ENCODE peak calls at places on chromosomes 5 and 9, in six cellular contexts. P is adipocyte; M is CD4-positive, CD25-positive, alpha-beta regulatory T cell; J is aorta; U is mammary epithelial cell; X is SK-N-MC. A is an unnamed sample.

GRCh38 chr5:142432961-142433360 is 108.1 kb upstream of the SPRY4 start:
- DNase-seq in P (no peak), X (no peak), J (no peak), M (no peak), U (peak; percentile 42), A (no peak)

GRCh38 chr9:137972355-137972987 is 94.9 kb downstream of the CACNA1B start:
- DNase-seq in X (no peak), P (no peak), U (no peak), M (no peak), J (no peak), A (no peak)

GRCh38 chr9:74073897-74074296 is 423.2 kb upstream of the RORB start:
- DNase-seq in X (no peak), J (peak; percentile 32), U (no peak), M (no peak), P (no peak), A (no peak)

GRCh38 chr5:80738466-80738865 is 83.7 kb upstream of the DHFR start:
- DNase-seq in P (no peak), X (no peak), U (no peak), J (no peak), M (no peak), A (no peak)

GRCh38 chr5:143707797-143708196 is 104.2 kb upstream of the HMHB1 start:
- DNase-seq in U (no peak), X (no peak), J (no peak), P (peak; percentile 69), M (no peak), A (peak; percentile 21)

GRCh38 chr5:146507428-146507827 is 8.6 kb downstream of the GPR151 start:
- DNase-seq in X (no peak), U (no peak), P (no peak), M (no peak), J (no peak), A (no peak)

GRCh38 chr5:65651144-65651543 is 26.3 kb downstream of the SHLD3 start:
- DNase-seq in U (no peak), X (no peak), P (no peak), J (no peak), M (no peak), A (no peak)

GRCh38 chr5:3428355-3428754 is 167.3 kb upstream of the IRX1 start:
- DNase-seq in X (no peak), U (no peak), M (no peak), J (no peak), P (no peak), A (no peak)

GRCh38 chr5:6495433-6496206 is 47.0 kb downstream of the UBE2QL1 start:
- DNase-seq in P (no peak), M (no peak), J (no peak), X (no peak), U (no peak), A (no peak)

GRCh38 chr9:136700959-136701664 is 11.3 kb upstream of the DIPK1B start:
- DNase-seq in P (no peak), U (no peak), X (no peak), M (no peak), J (no peak), A (no peak)

GRCh38 chr5:124844371-124844770 is 97.9 kb upstream of the ZNF608 start:
- DNase-seq in X (no peak), U (no peak), J (no peak), M (no peak), P (no peak), A (no peak)

GRCh38 chr5:72654231-72654630 is 147.0 kb upstream of the ZNF366 start:
- DNase-seq in M (no peak), P (no peak), X (no peak), J (no peak), U (no peak), A (no peak)

GRCh38 chr5:61866930-61867329 is 439.1 kb upstream of the KIF2A start:
- DNase-seq in U (peak; percentile 95), J (no peak), P (peak; percentile 1), M (no peak), X (no peak), A (peak; percentile 50)

GRCh38 chr9:4796530-4796929 is 3.8 kb downstream of the RCL1 start:
- DNase-seq in X (no peak), M (no peak), U (no peak), P (no peak), J (no peak), A (no peak)

GRCh38 chr5:103510851-103511553 is 51.6 kb downstream of the NUDT12 start:
- DNase-seq in P (peak; percentile 66), U (no peak), X (no peak), M (no peak), J (no peak), A (no peak)

GRCh38 chr5:132245593-132245992 is 11.9 kb upstream of the PDLIM4 start:
- DNase-seq in X (no peak), J (no peak), U (no peak), P (no peak), M (no peak), A (no peak)

GRCh38 chr5:15206133-15206532 is 293.8 kb upstream of the FBXL7 start:
- DNase-seq in U (no peak), P (no peak), M (no peak), J (no peak), X (no peak), A (no peak)

GRCh38 chr5:179079165-179079987 is 19.2 kb downstream of the ZNF354C start:
- DNase-seq in X (no peak), M (no peak), P (no peak), U (peak; percentile 0), J (no peak), A (no peak)

GRCh38 chr5:179080724-179081123 is 20.6 kb downstream of the ZNF354C start:
- DNase-seq in J (no peak), U (no peak), P (no peak), M (no peak), X (no peak), A (no peak)
- H3K9me3 ChIP-seq in J (peaks cover 36% of the 10 kb centered on the region), U (peaks cover 68% of the 10 kb centered on the region), P (peaks cover 100% of the 10 kb centered on the region), M (peaks cover 99% of the 10 kb centered on the region), X (peaks cover 32% of the 10 kb centered on the region), A (peaks cover 93% of the 10 kb centered on the region)

DNA sequence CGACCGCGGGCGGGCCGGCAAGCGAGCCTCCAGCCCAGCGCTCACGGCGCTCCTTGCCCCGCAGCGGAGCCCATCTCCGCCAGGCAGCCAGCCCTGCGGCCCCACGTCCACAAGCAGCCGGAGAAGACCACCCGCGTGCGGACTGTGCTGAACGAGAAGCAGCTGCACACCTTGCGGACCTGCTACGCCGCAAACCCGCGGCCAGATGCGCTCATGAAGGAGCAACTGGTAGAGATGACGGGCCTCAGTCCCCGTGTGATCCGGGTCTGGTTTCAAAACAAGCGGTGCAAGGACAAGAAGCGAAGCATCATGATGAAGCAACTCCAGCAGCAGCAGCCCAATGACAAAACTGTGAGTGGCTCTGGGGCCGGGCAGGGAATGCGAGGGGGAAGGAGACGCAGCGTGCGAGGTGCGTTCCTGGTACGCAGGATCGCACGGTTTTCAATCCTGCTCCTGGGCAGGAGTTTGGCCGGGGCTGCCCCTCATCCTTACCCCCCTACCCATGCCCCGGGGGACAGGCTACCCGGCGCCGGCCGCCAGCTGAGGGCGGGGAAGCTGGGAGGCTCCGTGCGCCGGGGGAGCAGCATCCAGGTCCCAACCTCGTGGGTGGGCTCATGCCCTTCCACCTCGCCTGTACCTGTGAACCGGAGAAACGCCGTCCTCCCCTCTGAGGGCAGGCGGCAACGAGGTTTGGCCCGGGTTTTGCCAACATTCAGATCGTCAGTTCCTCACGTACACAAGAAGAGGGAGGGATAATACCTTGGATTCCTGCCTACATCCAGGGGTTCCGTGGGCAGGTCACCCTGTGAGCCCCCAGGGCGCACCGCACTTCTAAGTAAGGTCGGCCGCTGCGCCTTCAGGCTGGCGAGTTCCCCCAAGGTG is 6.6 kb downstream of the ISL1 start:
- DNase-seq in U (no peak), J (no peak), M (no peak), P (peak; percentile 24), X (no peak), A (no peak)
- H3K9me3 ChIP-seq in U (no peaks in the 10 kb centered on the region), J (peaks cover 3% of the 10 kb centered on the region), M (peaks cover 3% of the 10 kb centered on the region), P (no peaks in the 10 kb centered on the region), X (no peaks in the 10 kb centered on the region), A (no peaks in the 10 kb centered on the region)

GRCh38 chr9:25814023-25814422 is 135.8 kb upstream of the TUSC1 start:
- DNase-seq in X (no peak), J (no peak), P (no peak), U (no peak), M (no peak), A (no peak)

GRCh38 chr9:25808554-25808953 is 130.3 kb upstream of the TUSC1 start:
- DNase-seq in M (no peak), X (no peak), P (no peak), J (no peak), U (no peak), A (no peak)
- H3K9me3 ChIP-seq in M (no peaks in the 10 kb centered on the region), X (no peaks in the 10 kb centered on the region), P (no peaks in the 10 kb centered on the region), J (no peaks in the 10 kb centered on the region), U (peaks cover 2% of the 10 kb centered on the region), A (no peaks in the 10 kb centered on the region)

GRCh38 chr5:141362719-141363118 is 1.2 kb upstream of the PCDHGA5 start:
- DNase-seq in J (no peak), X (no peak), U (no peak), M (no peak), P (no peak), A (no peak)

GRCh38 chr5:141356133-141356532 is 1.3 kb downstream of the PCDHGA4 start:
- DNase-seq in X (no peak), P (no peak), M (no peak), J (no peak), U (no peak), A (no peak)

GRCh38 chr5:141356950-141357349 is 2.1 kb downstream of the PCDHGA4 start:
- DNase-seq in J (no peak), X (no peak), M (no peak), P (no peak), U (no peak), A (no peak)

GRCh38 chr5:141360685-141361084 is 891 bp downstream of the PCDHGB2 start:
- DNase-seq in X (no peak), P (no peak), M (no peak), U (no peak), J (no peak), A (no peak)

GRCh38 chr5:141359790-141360426 is at the start of gene PCDHGB2:
- DNase-seq in P (peak; percentile 37), U (no peak), X (no peak), M (no peak), J (no peak), A (peak; percentile 49)
- H3K9me3 ChIP-seq in P (peaks cover 89% of the 10 kb centered on the region), U (peaks cover 48% of the 10 kb centered on the region), X (peaks cover 5% of the 10 kb centered on the region), M (peaks cover 41% of the 10 kb centered on the region), J (peaks cover 45% of the 10 kb centered on the region), A (peaks cover 16% of the 10 kb centered on the region)

DNA sequence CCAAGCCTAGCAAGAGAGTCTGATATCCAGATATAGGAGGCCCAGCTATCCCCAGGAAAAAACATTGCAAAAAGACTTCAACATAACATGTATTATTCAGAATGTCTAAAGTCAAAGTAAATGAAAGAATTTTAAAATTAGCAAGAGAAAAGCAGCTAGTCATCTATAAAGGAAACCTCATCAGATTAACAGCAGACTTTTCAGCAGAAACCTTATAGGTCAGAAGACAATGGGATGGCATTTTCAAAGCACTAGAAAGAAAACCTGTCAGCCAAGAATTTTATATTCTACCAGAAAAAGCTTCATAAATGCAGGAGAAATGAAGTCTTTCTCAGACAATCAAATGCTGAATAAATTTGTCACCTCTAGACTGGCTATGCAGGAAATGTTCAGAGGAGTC is 9.9 kb downstream of the OR1L3 start:
- DNase-seq in U (no peak), M (no peak), P (no peak), J (no peak), X (no peak), A (no peak)
- H3K9me3 ChIP-seq in U (no peaks in the 10 kb centered on the region), M (peaks cover 4% of the 10 kb centered on the region), P (peaks cover 34% of the 10 kb centered on the region), J (peaks cover 2% of the 10 kb centered on the region), X (no peaks in the 10 kb centered on the region), A (peaks cover 5% of the 10 kb centered on the region)